ENCODE peak calls at places on chromosomes 13 and 19, in five cellular contexts. N, B, X, P and L are unnamed samples.

GRCh38 chr13:32403108-32403507 is 24.8 kb downstream of the N4BP2L1 start:
- DNase-seq in N (no peak), B (no peak), X (no peak), P (no peak), L (no peak)

GRCh38 chr19:1232652-1233360 is 5.0 kb downstream of the CBARP start:
- DNase-seq in N (no peak), B (no peak), X (peak), P (no peak), L (no peak)

GRCh38 chr19:19217110-19217509 is 5.4 kb downstream of the NCAN start:
- DNase-seq in N (no peak), B (no peak), X (no peak), P (no peak), L (no peak)

GRCh38 chr19:38713227-38713649 is 31.0 kb downstream of the CAPN12 start:
- DNase-seq in N (no peak), B (peak), X (no peak), P (no peak), L (no peak)

GRCh38 chr19:33621811-33622504 is at the start of gene CHST8:
- DNase-seq in N (no peak), B (peak), X (no peak), P (peak), L (no peak)

GRCh38 chr13:101424381-101425155 is 8.3 kb upstream of the NALCN start:
- DNase-seq in N (no peak), B (no peak), X (no peak), P (no peak), L (no peak)

GRCh38 chr19:42051166-42052115 is 18.6 kb downstream of the GRIK5 start:
- DNase-seq in N (no peak), B (peak), X (no peak), P (no peak), L (no peak)

GRCh38 chr19:3528080-3528479 is 10.9 kb upstream of the TEKTIP1 start:
- DNase-seq in N (peak), B (no peak), X (no peak), P (no peak), L (no peak)

GRCh38 chr19:7509625-7510024 is 6.3 kb upstream of the ZNF358 start:
- DNase-seq in N (no peak), B (no peak), X (no peak), P (no peak), L (no peak)

GRCh38 chr13:113589961-113590339 is 5.4 kb downstream of the TFDP1 start:
- DNase-seq in N (no peak), B (no peak), X (no peak), P (no peak), L (no peak)

GRCh38 chr19:17180997-17181702 is 34.0 kb upstream of the USE1 start:
- DNase-seq in N (no peak), B (no peak), X (no peak), P (no peak), L (no peak)

GRCh38 chr13:52162279-52163101 is 3.1 kb upstream of the NEK3 start:
- DNase-seq in N (no peak), B (no peak), X (peak), P (no peak), L (no peak)

GRCh38 chr19:16957151-16957662 is 68.4 kb downstream of the F2RL3 start:
- DNase-seq in N (no peak), B (no peak), X (no peak), P (no peak), L (no peak)

GRCh38 chr19:43534811-43535761 is 2.1 kb downstream of the ZNF575 start:
- DNase-seq in N (peak), B (peak), X (peak), P (peak), L (peak)

GRCh38 chr13:30696278-30697176 is 38.8 kb upstream of the ALOX5AP start:
- DNase-seq in N (no peak), B (no peak), X (no peak), P (no peak), L (no peak)